ENCODE peak calls at places on chromosomes 3 and 15, in four cellular contexts. P, C, K and J are unnamed samples.

GRCh38 chr3:46925585-46925934 is 48.0 kb downstream of the PTH1R start:
- DNase-seq in P (no peak), C (no peak), K (no peak), J (no peak)

GRCh38 chr3:38121451-38121831 is 15.5 kb downstream of the ACAA1 start:
- DNase-seq in P (no peak), C (no peak), K (no peak), J (no peak)

GRCh38 chr3:156469456-156469855 is 85.5 kb downstream of the SSR3 start:
- DNase-seq in P (no peak), C (no peak), K (no peak), J (no peak)

GRCh38 chr15:78855746-78856145 is 16.9 kb upstream of the MORF4L1 start:
- DNase-seq in P (no peak), C (no peak), K (no peak), J (no peak)

GRCh38 chr3:175153595-175153994 is 294.5 kb downstream of the NAALADL2 start:
- DNase-seq in P (no peak), C (no peak), K (no peak), J (no peak)

GRCh38 chr3:4495294-4496110 is 2.4 kb downstream of the ITPR1 start:
- DNase-seq in P (no peak), C (no peak), K (no peak), J (no peak)

GRCh38 chr15:59689626-59690236 is 611 bp upstream of the BNIP2 start:
- DNase-seq in P (peak), C (peak), K (peak), J (no peak)

GRCh38 chr15:93829115-93829849 is 402.1 kb upstream of the MCTP2 start:
- DNase-seq in P (no peak), C (no peak), K (peak), J (no peak)

GRCh38 chr3:112486811-112487505 is 12.3 kb downstream of the BTLA start:
- DNase-seq in P (no peak), C (no peak), K (no peak), J (no peak)

GRCh38 chr3:195895078-195895899 is 13.1 kb downstream of the TNK2 start:
- DNase-seq in P (peak), C (peak), K (peak), J (peak)

GRCh38 chr3:103056953-103057450 is 622.2 kb downstream of the ZPLD1 start:
- DNase-seq in P (no peak), C (no peak), K (no peak), J (no peak)

GRCh38 chr3:147387550-147388394 is 18.6 kb downstream of the ZIC4 start:
- DNase-seq in P (no peak), C (no peak), K (no peak), J (no peak)

GRCh38 chr15:47484119-47484518 is 233.2 kb upstream of the SEMA6D start:
- DNase-seq in P (no peak), C (no peak), K (no peak), J (no peak)

GRCh38 chr3:169668957-169669681 is 5.6 kb upstream of the MECOM start:
- DNase-seq in P (no peak), C (peak), K (peak), J (peak)

GRCh38 chr3:33658971-33659848 is 58.8 kb downstream of the CLASP2 start:
- DNase-seq in P (peak), C (peak), K (peak), J (peak)

GRCh38 chr3:4722103-4722502 is 229.0 kb downstream of the ITPR1 start:
- DNase-seq in P (no peak), C (no peak), K (peak), J (peak)

GRCh38 chr3:28008235-28008634 is 233.2 kb upstream of the CMC1 start:
- DNase-seq in P (no peak), C (no peak), K (no peak), J (no peak)

GRCh38 chr3:169748670-169749069 is 16.2 kb downstream of the TERC start:
- DNase-seq in P (no peak), C (no peak), K (peak), J (no peak)

GRCh38 chr15:70787001-70787400 is 23.6 kb upstream of the UACA start:
- DNase-seq in P (no peak), C (no peak), K (no peak), J (no peak)

GRCh38 chr3:23913873-23914743 is 2.7 kb downstream of the NKIRAS1 start:
- DNase-seq in P (no peak), C (no peak), K (no peak), J (peak)

GRCh38 chr15:67171471-67171870 is 83.0 kb downstream of the AAGAB start:
- DNase-seq in P (no peak), C (no peak), K (no peak), J (no peak)

GRCh38 chr15:67167131-67167530 is 87.3 kb downstream of the AAGAB start:
- DNase-seq in P (no peak), C (no peak), K (no peak), J (no peak)

GRCh38 chr15:67166280-67167009 is 88.0 kb downstream of the AAGAB start:
- DNase-seq in P (no peak), C (no peak), K (no peak), J (no peak)

GRCh38 chr15:67170143-67170885 is 84.1 kb downstream of the AAGAB start:
- DNase-seq in P (no peak), C (no peak), K (no peak), J (no peak)

GRCh38 chr15:67168694-67169093 is 85.8 kb downstream of the AAGAB start:
- DNase-seq in P (no peak), C (no peak), K (no peak), J (no peak)
- TF ChIP-seq CTCF in P (no peak), C (no peak), K (no peak), J (no peak)

GRCh38 chr3:127961124-127961523 is 46.1 kb downstream of the KBTBD12 start:
- DNase-seq in P (no peak), C (no peak), K (no peak), J (no peak)

GRCh38 chr3:127959041-127959440 is 44.0 kb downstream of the KBTBD12 start:
- DNase-seq in P (no peak), C (no peak), K (no peak), J (no peak)

GRCh38 chr3:127961963-127962362 is 46.9 kb downstream of the KBTBD12 start:
- DNase-seq in P (no peak), C (no peak), K (peak), J (no peak)

GRCh38 chr3:127962937-127963336 is 47.9 kb downstream of the KBTBD12 start:
- DNase-seq in P (no peak), C (no peak), K (no peak), J (no peak)

DNA sequence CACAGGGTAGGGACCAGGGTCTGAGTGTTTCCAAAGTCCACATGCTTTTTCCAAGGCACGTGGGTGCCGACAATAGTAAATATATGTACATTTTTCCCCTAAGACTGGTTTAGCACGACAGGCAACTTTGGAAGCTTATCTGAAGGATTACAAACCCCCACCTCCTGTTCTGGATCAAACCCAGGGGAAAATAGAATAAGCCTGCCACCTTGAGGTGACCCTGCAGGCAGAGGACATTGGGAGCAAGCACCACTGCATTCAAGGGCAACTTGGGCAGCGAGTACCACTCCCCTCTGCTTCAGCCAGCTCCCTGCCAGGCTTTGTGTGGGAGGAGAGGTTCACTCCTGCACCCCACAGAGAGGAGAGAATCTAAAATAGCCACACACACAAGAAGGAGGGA is 44.8 kb downstream of the KBTBD12 start:
- DNase-seq in P (no peak), C (no peak), K (peak), J (peak)
- TF ChIP-seq CTCF in P (peak), C (no peak), K (no peak), J (peak)

GRCh38 chr15:36210426-36210825 is 369.0 kb upstream of the CDIN1 start:
- DNase-seq in P (no peak), C (no peak), K (no peak), J (no peak)

GRCh38 chr15:36208868-36209582 is 370.4 kb upstream of the CDIN1 start:
- DNase-seq in P (no peak), C (no peak), K (no peak), J (no peak)
- TF ChIP-seq CTCF in P (no peak), C (no peak), K (no peak), J (no peak)

DNA sequence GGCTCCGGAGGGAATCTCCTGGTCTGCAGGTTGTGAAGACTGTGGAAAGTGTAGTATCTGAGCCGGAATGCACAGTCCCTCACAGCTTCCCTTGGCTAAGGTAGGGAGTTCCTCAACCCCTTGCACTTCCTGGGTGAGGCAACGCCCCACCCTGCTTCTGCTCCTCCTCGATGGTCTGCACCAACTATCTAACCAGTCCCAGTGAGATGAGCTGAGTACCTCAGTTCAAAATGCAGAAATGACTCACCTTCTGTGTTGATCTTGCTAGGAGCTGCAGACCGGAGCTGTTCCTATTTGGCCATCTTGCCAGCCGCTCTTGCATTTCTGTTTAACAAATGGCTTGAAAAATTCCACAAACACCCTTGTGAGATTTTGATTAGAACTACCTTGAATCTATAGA is 156.1 kb downstream of the STXBP5L start:
- DNase-seq in P (no peak), C (no peak), K (peak), J (no peak)
- TF ChIP-seq CTCF in P (no peak), C (no peak), K (no peak), J (no peak)

GRCh38 chr3:86785381-86785780 is 205.6 kb downstream of the VGLL3 start:
- DNase-seq in P (no peak), C (no peak), K (peak), J (no peak)
- TF ChIP-seq CTCF in P (no peak), C (no peak), K (peak), J (no peak)

GRCh38 chr3:66418432-66419052 is 82.3 kb downstream of the LRIG1 start:
- DNase-seq in P (no peak), C (no peak), K (no peak), J (no peak)
- TF ChIP-seq CTCF in P (no peak), C (no peak), K (no peak), J (no peak)

GRCh38 chr3:138594935-138595259 is 837 bp upstream of the CEP70 start:
- DNase-seq in P (no peak), C (no peak), K (no peak), J (no peak)
- TF ChIP-seq CTCF in P (no peak), C (peak), K (no peak), J (no peak)

DNA sequence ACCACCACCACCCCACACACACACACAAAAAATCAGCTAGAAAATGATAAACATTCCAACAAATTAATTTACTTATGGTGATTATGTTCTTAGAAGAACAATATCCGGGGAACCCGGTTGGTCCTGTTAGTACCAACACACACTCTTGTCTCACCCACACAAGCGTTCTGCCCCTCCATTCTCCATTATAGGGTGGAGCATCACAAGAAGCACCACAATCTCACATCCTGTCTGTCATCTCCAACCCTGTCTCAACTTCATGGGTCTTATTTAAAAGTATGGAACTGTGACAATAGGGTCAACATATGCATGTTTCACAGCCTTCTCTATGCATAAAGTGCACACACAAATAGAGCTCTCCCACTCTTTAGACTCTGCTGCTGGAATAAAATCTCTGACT is 5.6 kb downstream of the GSK3B start:
- DNase-seq in P (no peak), C (no peak), K (no peak), J (no peak)
- TF ChIP-seq CTCF in P (no peak), C (no peak), K (no peak), J (no peak)

GRCh38 chr3:129988429-129988828 is 13.9 kb downstream of the TRH start:
- DNase-seq in P (no peak), C (no peak), K (no peak), J (no peak)

GRCh38 chr3:129989391-129989790 is 14.9 kb downstream of the TRH start:
- DNase-seq in P (no peak), C (no peak), K (no peak), J (no peak)

GRCh38 chr3:129994883-129995559 is 20.5 kb downstream of the TRH start:
- DNase-seq in P (no peak), C (no peak), K (peak), J (no peak)

GRCh38 chr3:129996073-129996472 is 21.6 kb downstream of the TRH start:
- DNase-seq in P (no peak), C (no peak), K (no peak), J (no peak)

DNA sequence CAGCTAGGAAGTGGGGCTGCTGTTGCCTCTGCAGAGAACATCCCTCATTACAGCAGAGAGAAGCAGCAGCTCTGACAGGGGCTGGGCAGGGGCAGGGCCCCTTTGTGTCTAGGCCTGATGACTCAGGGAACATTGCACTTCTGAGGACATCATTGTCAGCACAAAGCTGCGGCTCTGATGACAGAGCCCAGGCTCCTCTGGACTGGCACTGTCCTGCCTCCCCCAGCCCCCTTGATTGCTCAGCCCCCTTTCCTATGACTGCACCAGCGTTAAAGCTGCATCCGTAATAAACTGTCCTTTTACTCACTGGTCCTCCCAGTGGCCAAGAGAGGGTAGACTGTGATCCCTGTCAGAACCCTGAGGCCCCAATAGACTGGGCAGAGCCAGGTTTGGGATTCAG is 18.3 kb downstream of the TRH start:
- DNase-seq in P (no peak), C (no peak), K (peak), J (no peak)
- TF ChIP-seq CTCF in P (no peak), C (no peak), K (peak), J (no peak)